ENCODE peak calls at places on chromosomes 13 and 19, in nine cellular contexts. K is cardiac muscle cell, T is astrocyte of the spinal cord, U is HCT116, Y is ovary, V is coronary artery, F is psoas muscle, S is A549, O is lower leg skin. M is an unnamed sample.

GRCh38 chr13:103349664-103350063 is 283.4 kb upstream of the SLC10A2 start:
- DNase-seq in K (no peak), T (no peak), U (no peak), Y (no peak), V (no peak), F (no peak), S (no peak), O (no peak), M (no peak)

GRCh38 chr19:46924874-46925547 is 64.2 kb downstream of the ARHGAP35 start:
- DNase-seq in K (no peak), T (no peak), U (no peak), Y (no peak), V (no peak), F (no peak), S (peak), O (no peak), M (peak)

GRCh38 chr13:98508280-98509074 is 68.4 kb downstream of the STK24 start:
- DNase-seq in K (peak), T (peak), U (peak), Y (no peak), V (no peak), F (no peak), S (peak), O (no peak), M (peak)

GRCh38 chr19:43639507-43640423 is at the start of gene CADM4:
- DNase-seq in K (no peak), T (no peak), U (no peak), Y (peak), V (no peak), F (peak), S (no peak), O (no peak), M (no peak)

GRCh38 chr19:51158474-51159129 is 16.5 kb downstream of the SIGLEC7 start:
- DNase-seq in K (peak), T (no peak), U (peak), Y (peak), V (peak), F (peak), S (peak), O (peak), M (peak)

GRCh38 chr13:66765559-66765958 is 464.6 kb downstream of the PCDH9 start:
- DNase-seq in K (no peak), T (no peak), U (no peak), Y (no peak), V (no peak), F (no peak), S (no peak), O (no peak), M (peak)

GRCh38 chr19:55543567-55543966 is 1.8 kb downstream of the SBK3 start:
- DNase-seq in K (no peak), T (no peak), U (no peak), Y (no peak), V (no peak), F (no peak), S (no peak), O (no peak), M (no peak)

GRCh38 chr13:77291779-77292178 is 35.1 kb downstream of the MYCBP2 start:
- DNase-seq in K (no peak), T (no peak), U (no peak), Y (no peak), V (no peak), F (no peak), S (no peak), O (no peak), M (no peak)

GRCh38 chr19:33520048-33520643 is 1.4 kb downstream of the PEPD start:
- DNase-seq in K (no peak), T (no peak), U (no peak), Y (no peak), V (no peak), F (no peak), S (no peak), O (no peak), M (no peak)

GRCh38 chr19:4208385-4209094 is 20.8 kb upstream of the EBI3 start:
- DNase-seq in K (peak), T (peak), U (peak), Y (no peak), V (no peak), F (no peak), S (peak), O (no peak), M (peak)

GRCh38 chr19:9674669-9675357 is at the start of gene ZNF562:
- DNase-seq in K (peak), T (peak), U (peak), Y (peak), V (peak), F (peak), S (peak), O (peak), M (peak)

GRCh38 chr13:97962887-97963286 is 9.4 kb downstream of the IPO5 start:
- DNase-seq in K (no peak), T (no peak), U (no peak), Y (no peak), V (no peak), F (no peak), S (no peak), O (no peak), M (no peak)

GRCh38 chr13:108463365-108463764 is 166.0 kb upstream of the MYO16 start:
- DNase-seq in K (peak), T (peak), U (no peak), Y (no peak), V (no peak), F (no peak), S (peak), O (no peak), M (peak)

GRCh38 chr19:45016388-45017314 is 15.4 kb downstream of the RELB start:
- DNase-seq in K (peak), T (peak), U (peak), Y (peak), V (no peak), F (peak), S (peak), O (peak), M (peak)

GRCh38 chr13:94712287-94712811 is at the start of gene SOX21:
- DNase-seq in K (no peak), T (no peak), U (no peak), Y (no peak), V (no peak), F (no peak), S (peak), O (peak), M (peak)

GRCh38 chr13:113050856-113051431 is 54.6 kb upstream of the F7 start:
- DNase-seq in K (no peak), T (no peak), U (no peak), Y (no peak), V (no peak), F (no peak), S (no peak), O (no peak), M (no peak)

GRCh38 chr13:27483421-27483820 is 33.1 kb upstream of the MTIF3 start:
- DNase-seq in K (no peak), T (no peak), U (no peak), Y (no peak), V (no peak), F (no peak), S (no peak), O (no peak), M (no peak)

GRCh38 chr19:45468159-45468651 is 409 bp downstream of the FOSB start:
- DNase-seq in K (peak), T (no peak), U (no peak), Y (peak), V (peak), F (peak), S (no peak), O (no peak), M (peak)

GRCh38 chr19:54653181-54653809 is 9.5 kb upstream of the LILRB4 start:
- DNase-seq in K (peak), T (peak), U (peak), Y (no peak), V (no peak), F (no peak), S (peak), O (no peak), M (peak)

GRCh38 chr19:11496391-11497163 is 9.1 kb downstream of the ZNF653 start:
- DNase-seq in K (peak), T (peak), U (peak), Y (peak), V (no peak), F (peak), S (peak), O (no peak), M (peak)

GRCh38 chr19:34316741-34317241 is 48.2 kb upstream of the GPI start:
- DNase-seq in K (no peak), T (peak), U (peak), Y (no peak), V (no peak), F (no peak), S (peak), O (no peak), M (peak)

GRCh38 chr13:43242040-43242439 is 218.7 kb downstream of the DNAJC15 start:
- DNase-seq in K (no peak), T (no peak), U (no peak), Y (no peak), V (no peak), F (no peak), S (no peak), O (no peak), M (no peak)

GRCh38 chr13:28093871-28094270 is 6.5 kb downstream of the FLT3 start:
- DNase-seq in K (no peak), T (no peak), U (no peak), Y (no peak), V (no peak), F (no peak), S (no peak), O (no peak), M (no peak)

GRCh38 chr19:15136234-15136954 is 29.2 kb downstream of the SYDE1 start:
- DNase-seq in K (no peak), T (no peak), U (no peak), Y (no peak), V (no peak), F (no peak), S (no peak), O (peak), M (peak)

GRCh38 chr13:36357692-36358091 is 11.5 kb upstream of the SPART start:
- DNase-seq in K (peak), T (no peak), U (no peak), Y (peak), V (no peak), F (peak), S (no peak), O (peak), M (no peak)

GRCh38 chr13:104414771-104415170 is 1348.6 kb upstream of the SLC10A2 start:
- DNase-seq in K (no peak), T (no peak), U (no peak), Y (no peak), V (no peak), F (no peak), S (no peak), O (no peak), M (peak)

GRCh38 chr13:44969858-44970484 is 19.3 kb downstream of the NUFIP1 start:
- DNase-seq in K (peak), T (peak), U (peak), Y (no peak), V (no peak), F (no peak), S (peak), O (no peak), M (peak)

GRCh38 chr13:33032037-33032625 is 15.9 kb downstream of the KL start:
- DNase-seq in K (peak), T (no peak), U (no peak), Y (no peak), V (no peak), F (no peak), S (no peak), O (no peak), M (no peak)

GRCh38 chr19:45773384-45773783 is 4.3 kb upstream of the SIX5 start:
- DNase-seq in K (no peak), T (no peak), U (no peak), Y (no peak), V (no peak), F (no peak), S (no peak), O (no peak), M (no peak)

GRCh38 chr19:4052114-4052992 is 14.3 kb downstream of the ZBTB7A start:
- DNase-seq in K (peak), T (no peak), U (no peak), Y (no peak), V (no peak), F (peak), S (peak), O (peak), M (peak)

GRCh38 chr13:29515372-29515771 is 80.1 kb downstream of the SLC7A1 start:
- DNase-seq in K (no peak), T (no peak), U (no peak), Y (no peak), V (no peak), F (no peak), S (no peak), O (no peak), M (no peak)

GRCh38 chr13:28636677-28637317 is 22.1 kb upstream of the POMP start:
- DNase-seq in K (peak), T (peak), U (peak), Y (no peak), V (no peak), F (no peak), S (peak), O (peak), M (peak)

GRCh38 chr19:30651691-30652090 is 279.5 kb downstream of the ZNF536 start:
- DNase-seq in K (no peak), T (no peak), U (no peak), Y (no peak), V (no peak), F (no peak), S (no peak), O (no peak), M (no peak)

GRCh38 chr13:30679483-30680330 is 55.6 kb upstream of the ALOX5AP start:
- DNase-seq in K (peak), T (peak), U (no peak), Y (no peak), V (no peak), F (no peak), S (peak), O (no peak), M (peak)

GRCh38 chr19:36003284-36003683 is 5.3 kb downstream of the SYNE4 start:
- DNase-seq in K (no peak), T (no peak), U (no peak), Y (no peak), V (no peak), F (no peak), S (no peak), O (no peak), M (no peak)

GRCh38 chr13:36706755-36707154 is 32.9 kb downstream of the SERTM1 start:
- DNase-seq in K (peak), T (peak), U (no peak), Y (no peak), V (no peak), F (no peak), S (no peak), O (no peak), M (no peak)

DNA sequence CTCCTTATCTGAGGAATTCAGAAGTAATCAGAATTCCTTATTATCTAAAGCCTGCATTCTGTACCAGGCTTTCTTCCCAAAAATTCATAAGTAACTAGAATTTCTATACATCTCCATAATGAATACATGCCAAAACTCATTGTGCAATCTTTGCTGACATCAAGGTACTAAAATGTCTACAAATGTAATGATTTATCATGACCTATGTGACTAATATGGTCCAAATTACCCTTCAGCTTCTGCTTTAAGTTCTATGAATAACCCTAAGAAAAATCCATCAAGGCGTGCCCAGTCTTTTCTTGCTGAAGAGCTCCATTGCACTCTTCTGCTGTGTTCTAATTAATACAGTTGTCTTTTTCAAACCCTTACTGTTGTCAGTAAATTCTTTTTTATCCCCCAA is 58.5 kb upstream of the SLITRK1 start:
- DNase-seq in K (peak), T (peak), U (no peak), Y (no peak), V (no peak), F (no peak), S (no peak), O (no peak), M (peak)
- TF ChIP-seq CTCF in K (no peak), T (no peak), U (no peak), Y (no peak), V (no peak), F (no peak), S (no peak), O (no peak), M (no peak)

GRCh38 chr19:20611866-20612265 is 46.3 kb upstream of the ZNF737 start:
- DNase-seq in K (no peak), T (no peak), U (no peak), Y (peak), V (no peak), F (no peak), S (no peak), O (no peak), M (no peak)
- H3K4me3 ChIP-seq in K (no peak), T (no peak), U (no peak), Y (peak), V (peak), F (no peak), S (no peak), O (no peak), M (no peak)

GRCh38 chr19:3033595-3034193 is 4.6 kb upstream of the TLE2 start:
- DNase-seq in K (no peak), T (no peak), U (no peak), Y (no peak), V (no peak), F (no peak), S (no peak), O (no peak), M (no peak)

GRCh38 chr19:3034845-3035541 is 5.9 kb upstream of the TLE2 start:
- DNase-seq in K (peak), T (peak), U (no peak), Y (peak), V (no peak), F (peak), S (no peak), O (no peak), M (peak)

GRCh38 chr19:3034194-3034844 is 5.2 kb upstream of the TLE2 start:
- DNase-seq in K (peak), T (peak), U (no peak), Y (peak), V (no peak), F (no peak), S (no peak), O (no peak), M (no peak)

GRCh38 chr19:3036119-3036794 is 7.2 kb upstream of the TLE2 start:
- DNase-seq in K (peak), T (peak), U (peak), Y (peak), V (peak), F (peak), S (peak), O (peak), M (peak)

DNA sequence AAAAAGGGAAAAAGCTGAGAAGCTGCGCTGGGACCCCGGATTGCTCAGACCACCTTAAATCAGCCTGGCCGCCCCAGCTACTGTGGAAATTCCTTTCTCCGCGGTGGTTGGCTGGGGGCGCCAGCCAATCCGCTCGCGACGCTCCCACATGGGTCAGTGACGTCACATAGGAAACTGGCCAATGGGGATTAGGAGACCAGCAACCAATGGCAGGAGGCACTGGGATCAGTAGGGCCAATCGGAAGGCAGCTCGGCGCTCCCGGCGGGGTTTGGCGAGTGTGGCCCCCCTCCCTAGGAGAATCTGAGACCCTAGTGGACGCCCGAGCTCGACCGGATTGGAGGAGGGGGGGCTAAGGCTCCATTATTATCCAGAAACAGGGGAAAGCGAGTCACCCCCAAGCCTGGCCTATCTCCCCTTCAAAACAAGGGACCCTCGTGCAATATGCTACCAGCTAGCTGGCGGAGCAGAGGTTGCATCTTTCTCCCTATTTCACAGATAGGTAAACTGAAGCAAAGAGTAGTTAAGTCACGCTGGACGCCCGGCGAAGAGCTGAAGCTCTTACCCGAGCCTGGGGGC is 6.5 kb upstream of the TLE2 start:
- DNase-seq in K (peak), T (peak), U (peak), Y (peak), V (peak), F (peak), S (peak), O (peak), M (peak)
- TF ChIP-seq CTCF in K (no peak), T (no peak), U (no peak), Y (no peak), V (no peak), F (no peak), S (no peak), O (no peak), M (no peak)

GRCh38 chr13:22836475-22836874 is 344.3 kb upstream of the SGCG start:
- DNase-seq in K (no peak), T (no peak), U (no peak), Y (no peak), V (no peak), F (no peak), S (no peak), O (no peak), M (no peak)
- H3K4me3 ChIP-seq in K (no peak), T (no peak), U (no peak), Y (no peak), V (no peak), F (no peak), S (no peak), O (no peak), M (no peak)

M was measured in epithelial cell of esophagus.